ENCODE peak calls at places on chromosomes 16 and 17, in seven cellular contexts. One of them, this sample, is unnamed.
A peak's percentile ranks its signal among the peaks of the same experiment; 100 is the strongest.

GRCh38 chr17:15106540-15106939 is 158.6 kb downstream of the PMP22 start:
- DNase-seq in hepatocyte: peak; percentile 26
- DNase-seq in MM.1S: no peak
- DNase-seq in neural progenitor cell: no peak
- DNase-seq in HCT116: peak; percentile 22
- DNase-seq in GM23338: no peak
- DNase-seq in PC-3: peak; percentile 61
- DNase-seq in this sample: peak; percentile 79

GRCh38 chr17:16304832-16305231 is 48.4 kb downstream of the CENPV start:
- DNase-seq in hepatocyte: peak; percentile 55
- DNase-seq in MM.1S: no peak
- DNase-seq in neural progenitor cell: peak; percentile 52
- DNase-seq in HCT116: no peak
- DNase-seq in GM23338: peak; percentile 72
- DNase-seq in PC-3: peak; percentile 58
- DNase-seq in this sample: peak; percentile 31

GRCh38 chr17:68599873-68600122 is 1.4 kb downstream of the FAM20A start:
- DNase-seq in hepatocyte: no peak
- DNase-seq in MM.1S: no peak
- DNase-seq in neural progenitor cell: no peak
- DNase-seq in HCT116: no peak
- DNase-seq in GM23338: no peak
- DNase-seq in PC-3: no peak
- DNase-seq in this sample: no peak

GRCh38 chr17:10069301-10069700 is 129.1 kb downstream of the GAS7 start:
- DNase-seq in hepatocyte: no peak
- DNase-seq in MM.1S: no peak
- DNase-seq in neural progenitor cell: no peak
- DNase-seq in HCT116: no peak
- DNase-seq in GM23338: no peak
- DNase-seq in PC-3: no peak
- DNase-seq in this sample: peak; percentile 24

GRCh38 chr16:3355589-3355988 is at the start of gene OR2C1:
- DNase-seq in hepatocyte: no peak
- DNase-seq in MM.1S: no peak
- DNase-seq in neural progenitor cell: no peak
- DNase-seq in HCT116: no peak
- DNase-seq in GM23338: no peak
- DNase-seq in PC-3: no peak
- DNase-seq in this sample: no peak

GRCh38 chr17:62085511-62086408 is 20.7 kb upstream of the MED13 start:
- DNase-seq in hepatocyte: peak; percentile 21
- DNase-seq in MM.1S: no peak
- DNase-seq in neural progenitor cell: no peak
- DNase-seq in HCT116: no peak
- DNase-seq in GM23338: no peak
- DNase-seq in PC-3: no peak
- DNase-seq in this sample: peak; percentile 86

GRCh38 chr17:55770220-55770870 is 19.5 kb downstream of the PCTP start:
- DNase-seq in hepatocyte: peak; percentile 60
- DNase-seq in MM.1S: peak; percentile 25
- DNase-seq in neural progenitor cell: peak; percentile 65
- DNase-seq in HCT116: peak; percentile 43
- DNase-seq in GM23338: peak; percentile 76
- DNase-seq in PC-3: peak; percentile 86
- DNase-seq in this sample: peak; percentile 87

GRCh38 chr16:3049921-3050481 is 3.6 kb downstream of the MMP25 start:
- DNase-seq in hepatocyte: no peak
- DNase-seq in MM.1S: no peak
- DNase-seq in neural progenitor cell: no peak
- DNase-seq in HCT116: no peak
- DNase-seq in GM23338: no peak
- DNase-seq in PC-3: no peak
- DNase-seq in this sample: no peak

GRCh38 chr17:19671433-19671832 is 22.9 kb downstream of the ALDH3A2 start:
- DNase-seq in hepatocyte: no peak
- DNase-seq in MM.1S: no peak
- DNase-seq in neural progenitor cell: no peak
- DNase-seq in HCT116: no peak
- DNase-seq in GM23338: no peak
- DNase-seq in PC-3: no peak
- DNase-seq in this sample: peak; percentile 15

GRCh38 chr17:19676901-19677300 is 28.4 kb downstream of the ALDH3A2 start:
- DNase-seq in hepatocyte: no peak
- DNase-seq in MM.1S: no peak
- DNase-seq in neural progenitor cell: no peak
- DNase-seq in HCT116: no peak
- DNase-seq in GM23338: no peak
- DNase-seq in PC-3: no peak
- DNase-seq in this sample: no peak

GRCh38 chr17:19670906-19671305 is 22.4 kb downstream of the ALDH3A2 start:
- DNase-seq in hepatocyte: no peak
- DNase-seq in MM.1S: no peak
- DNase-seq in neural progenitor cell: no peak
- DNase-seq in HCT116: no peak
- DNase-seq in GM23338: no peak
- DNase-seq in PC-3: no peak
- DNase-seq in this sample: no peak

GRCh38 chr17:19677736-19678379 is 29.3 kb downstream of the ALDH3A2 start:
- DNase-seq in hepatocyte: no peak
- DNase-seq in MM.1S: no peak
- DNase-seq in neural progenitor cell: no peak
- DNase-seq in HCT116: no peak
- DNase-seq in GM23338: peak; percentile 10
- DNase-seq in PC-3: no peak
- DNase-seq in this sample: no peak

GRCh38 chr17:19672009-19672837 is 23.7 kb downstream of the ALDH3A2 start:
- DNase-seq in hepatocyte: peak; percentile 62
- DNase-seq in MM.1S: no peak
- DNase-seq in neural progenitor cell: no peak
- DNase-seq in HCT116: no peak
- DNase-seq in GM23338: no peak
- DNase-seq in PC-3: peak; percentile 60
- DNase-seq in this sample: peak; percentile 66
- TF ChIP-seq EZH2phosphoT487 in hepatocyte: no peak
- TF ChIP-seq EZH2phosphoT487 in MM.1S: no peak
- TF ChIP-seq EZH2phosphoT487 in neural progenitor cell: no peak
- TF ChIP-seq EZH2phosphoT487 in HCT116: no peak
- TF ChIP-seq EZH2phosphoT487 in GM23338: no peak
- TF ChIP-seq EZH2phosphoT487 in PC-3: no peak
- TF ChIP-seq EZH2phosphoT487 in this sample: no peak

GRCh38 chr17:75901727-75902126 is 3.0 kb downstream of the MRPL38 start:
- DNase-seq in hepatocyte: no peak
- DNase-seq in MM.1S: no peak
- DNase-seq in neural progenitor cell: no peak
- DNase-seq in HCT116: no peak
- DNase-seq in GM23338: no peak
- DNase-seq in PC-3: no peak
- DNase-seq in this sample: no peak

GRCh38 chr17:75906143-75906884 is 1.6 kb upstream of the MRPL38 start:
- DNase-seq in hepatocyte: no peak
- DNase-seq in MM.1S: no peak
- DNase-seq in neural progenitor cell: no peak
- DNase-seq in HCT116: no peak
- DNase-seq in GM23338: no peak
- DNase-seq in PC-3: no peak
- DNase-seq in this sample: no peak

GRCh38 chr17:75908201-75908600 is 3.5 kb upstream of the MRPL38 start:
- DNase-seq in hepatocyte: no peak
- DNase-seq in MM.1S: no peak
- DNase-seq in neural progenitor cell: no peak
- DNase-seq in HCT116: no peak
- DNase-seq in GM23338: no peak
- DNase-seq in PC-3: no peak
- DNase-seq in this sample: peak; percentile 62

GRCh38 chr17:75902406-75902805 is 2.3 kb downstream of the MRPL38 start:
- DNase-seq in hepatocyte: no peak
- DNase-seq in MM.1S: no peak
- DNase-seq in neural progenitor cell: no peak
- DNase-seq in HCT116: no peak
- DNase-seq in GM23338: no peak
- DNase-seq in PC-3: no peak
- DNase-seq in this sample: no peak

DNA sequence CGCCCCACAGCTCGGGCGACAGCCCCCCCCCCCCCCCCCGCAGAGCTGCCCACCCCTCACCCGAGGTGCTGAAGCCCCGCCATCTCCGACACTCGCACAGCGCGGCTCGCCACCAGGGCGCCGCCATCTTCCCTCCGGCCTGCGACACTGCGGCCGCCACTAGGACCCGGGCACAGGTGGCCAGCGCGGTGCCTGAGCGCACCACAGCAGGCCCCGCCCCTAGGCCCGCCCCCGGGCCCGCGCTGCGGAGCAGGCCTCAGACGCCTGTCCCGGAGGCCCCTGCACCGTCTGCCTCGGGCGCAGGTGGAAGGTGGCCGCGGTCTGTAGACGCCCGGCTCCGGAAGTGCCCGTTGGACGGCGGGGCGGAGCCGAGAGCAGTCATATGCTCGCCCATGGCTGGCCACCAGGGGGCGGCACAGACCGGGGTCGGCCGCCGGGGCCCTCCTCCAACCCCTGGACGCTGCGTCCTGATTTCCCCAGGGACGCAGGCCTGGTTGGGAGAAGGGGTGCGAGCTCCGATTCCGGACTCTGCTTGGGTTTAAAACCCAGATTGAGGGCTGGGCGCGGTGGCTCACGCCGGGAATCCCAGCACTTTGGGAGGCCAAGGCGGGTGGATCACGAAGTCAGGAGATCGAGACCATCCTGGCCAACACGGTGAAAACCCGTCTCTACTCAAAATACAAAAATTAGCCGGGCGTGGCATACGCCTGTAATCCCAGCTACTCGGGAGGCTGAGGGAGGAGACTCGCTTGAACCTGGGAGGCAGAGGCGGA is at the start of gene MRPL38:
- DNase-seq in hepatocyte: peak; percentile 98
- DNase-seq in MM.1S: peak; percentile 98
- DNase-seq in neural progenitor cell: peak; percentile 98
- DNase-seq in HCT116: peak; percentile 96
- DNase-seq in GM23338: peak; percentile 93
- DNase-seq in PC-3: peak; percentile 99
- DNase-seq in this sample: peak; percentile 95
- TF ChIP-seq EZH2 in hepatocyte: no peak
- TF ChIP-seq EZH2 in MM.1S: no peak
- TF ChIP-seq EZH2 in neural progenitor cell: no peak
- TF ChIP-seq EZH2 in HCT116: no peak
- TF ChIP-seq EZH2 in GM23338: no peak
- TF ChIP-seq EZH2 in PC-3: no peak
- TF ChIP-seq EZH2 in this sample: no peak

DNA sequence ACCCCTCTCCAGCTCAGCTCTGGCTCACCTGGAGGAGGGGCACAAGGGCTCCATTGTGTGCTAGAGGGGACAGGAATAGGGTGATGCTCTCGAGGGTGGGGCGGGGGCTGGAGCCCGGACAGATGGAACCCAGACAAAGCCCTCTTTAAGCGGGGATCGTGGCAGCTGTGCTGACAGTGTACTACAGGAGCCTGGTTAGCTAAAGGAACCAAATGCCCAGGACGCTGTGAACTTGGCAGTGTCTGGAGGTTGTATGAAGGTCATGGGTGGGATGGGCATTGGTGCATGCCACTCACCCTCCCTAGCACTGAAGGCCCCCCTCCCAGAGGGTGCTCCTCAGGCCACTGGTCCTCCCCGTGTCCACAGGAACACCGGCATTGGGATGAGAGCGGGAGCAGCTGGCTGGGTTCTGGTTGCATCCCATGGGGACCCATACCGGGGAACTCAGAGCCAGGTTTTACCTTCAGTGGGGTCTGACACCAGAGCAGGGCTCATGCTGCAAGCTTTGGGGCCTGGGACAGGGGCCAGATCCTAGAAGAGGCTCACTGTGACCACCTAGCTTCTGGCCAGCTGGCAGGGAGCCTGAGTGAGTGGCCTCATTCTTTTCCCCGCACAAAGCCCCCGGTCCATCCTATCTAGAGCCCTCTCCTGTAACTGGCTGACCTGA is 11.9 kb downstream of the KIF19 start:
- DNase-seq in hepatocyte: no peak
- DNase-seq in MM.1S: no peak
- DNase-seq in neural progenitor cell: no peak
- DNase-seq in HCT116: no peak
- DNase-seq in GM23338: no peak
- DNase-seq in PC-3: no peak
- DNase-seq in this sample: no peak
- H3K27ac ChIP-seq in hepatocyte: no peak overlapping the region
- H3K27ac ChIP-seq in MM.1S: no peak overlapping the region
- H3K27ac ChIP-seq in neural progenitor cell: no peak overlapping the region
- H3K27ac ChIP-seq in HCT116: no peak overlapping the region
- H3K27ac ChIP-seq in GM23338: no peak overlapping the region
- H3K27ac ChIP-seq in PC-3: no peak overlapping the region
- H3K27ac ChIP-seq in this sample: no peak overlapping the region

GRCh38 chr17:78357177-78357586 is 2.7 kb downstream of the SOCS3 start:
- DNase-seq in hepatocyte: no peak
- DNase-seq in MM.1S: no peak
- DNase-seq in neural progenitor cell: no peak
- DNase-seq in HCT116: no peak
- DNase-seq in GM23338: no peak
- DNase-seq in PC-3: peak; percentile 75
- DNase-seq in this sample: peak; percentile 79
- TF ChIP-seq EZH2phosphoT487 in hepatocyte: no peak
- TF ChIP-seq EZH2phosphoT487 in MM.1S: no peak
- TF ChIP-seq EZH2phosphoT487 in neural progenitor cell: no peak
- TF ChIP-seq EZH2phosphoT487 in HCT116: no peak
- TF ChIP-seq EZH2phosphoT487 in GM23338: no peak
- TF ChIP-seq EZH2phosphoT487 in PC-3: no peak
- TF ChIP-seq EZH2phosphoT487 in this sample: no peak